ENCODE peak calls at places on chromosomes 6 and 20, in six cellular contexts. Q is fibroblast of lung; Z is activated CD8-positive, alpha-beta T cell treated with anti-CD3 and anti-CD28 coated beads for 36 hours; X is RWPE1; D is lower leg skin; U is GM12865. K is an unnamed sample.

GRCh38 chr6:128259735-128260685 is 260.4 kb downstream of the PTPRK start:
- DNase-seq in Q (peak), Z (no peak), X (no peak), D (no peak), U (peak), K (no peak)

GRCh38 chr6:108872001-108872974 is 24.1 kb downstream of the ARMC2 start:
- DNase-seq in Q (no peak), Z (peak), X (no peak), D (no peak), U (no peak), K (no peak)

GRCh38 chr20:689348-689747 is 13.7 kb upstream of the SCRT2 start:
- DNase-seq in Q (no peak), Z (no peak), X (no peak), D (no peak), U (no peak), K (no peak)

GRCh38 chr6:26501482-26501986 is 1.4 kb downstream of the BTN1A1 start:
- DNase-seq in Q (peak), Z (peak), X (peak), D (peak), U (peak), K (no peak)

GRCh38 chr6:62323818-62324217 is 37.8 kb upstream of the KHDRBS2 start:
- DNase-seq in Q (no peak), Z (no peak), X (no peak), D (no peak), U (no peak), K (no peak)

GRCh38 chr6:79949235-79949634 is 1.9 kb upstream of the ELOVL4 start:
- DNase-seq in Q (peak), Z (peak), X (peak), D (no peak), U (peak), K (peak)

GRCh38 chr6:30769088-30769852 is 24.9 kb upstream of the IER3 start:
- DNase-seq in Q (peak), Z (peak), X (peak), D (no peak), U (peak), K (peak)

GRCh38 chr6:19070520-19070919 is 683.4 kb downstream of the RNF144B start:
- DNase-seq in Q (no peak), Z (no peak), X (no peak), D (no peak), U (no peak), K (no peak)

GRCh38 chr6:167341038-167341613 is 16.2 kb downstream of the TTLL2 start:
- DNase-seq in Q (no peak), Z (no peak), X (no peak), D (no peak), U (no peak), K (no peak)

GRCh38 chr20:47487175-47487917 is 14.3 kb upstream of the NCOA3 start:
- DNase-seq in Q (no peak), Z (peak), X (no peak), D (no peak), U (peak), K (no peak)

GRCh38 chr6:5125152-5126006 is 40.2 kb downstream of the PPP1R3G start:
- DNase-seq in Q (peak), Z (no peak), X (peak), D (peak), U (no peak), K (peak)

GRCh38 chr6:125415921-125416320 is 114.2 kb upstream of the HDDC2 start:
- DNase-seq in Q (peak), Z (no peak), X (no peak), D (no peak), U (no peak), K (peak)

GRCh38 chr20:37513764-37514359 is 7.2 kb upstream of the NNAT start:
- DNase-seq in Q (no peak), Z (no peak), X (no peak), D (peak), U (no peak), K (no peak)

GRCh38 chr6:157713451-157714152 is 109.4 kb upstream of the SNX9 start:
- DNase-seq in Q (no peak), Z (no peak), X (no peak), D (peak), U (no peak), K (no peak)

GRCh38 chr20:35611482-35611881 is 4.1 kb upstream of the SPAG4 start:
- DNase-seq in Q (no peak), Z (no peak), X (no peak), D (no peak), U (peak), K (no peak)

GRCh38 chr20:50821257-50821921 is 26.5 kb downstream of the BCAS4 start:
- DNase-seq in Q (no peak), Z (no peak), X (no peak), D (no peak), U (peak), K (no peak)

GRCh38 chr6:36336779-36337194 is at the start of gene BNIP5:
- DNase-seq in Q (no peak), Z (no peak), X (no peak), D (no peak), U (peak), K (no peak)

GRCh38 chr6:112298021-112298745 is 43.8 kb upstream of the LAMA4 start:
- DNase-seq in Q (peak), Z (no peak), X (peak), D (no peak), U (no peak), K (peak)

GRCh38 chr6:32074996-32075532 is 34.1 kb downstream of the TNXB start:
- DNase-seq in Q (no peak), Z (no peak), X (no peak), D (no peak), U (no peak), K (no peak)

GRCh38 chr6:138346302-138347195 is 31.2 kb upstream of the SMIM28 start:
- DNase-seq in Q (no peak), Z (no peak), X (no peak), D (no peak), U (no peak), K (no peak)

GRCh38 chr20:49913399-49914047 is 1.8 kb downstream of the SPATA2 start:
- DNase-seq in Q (no peak), Z (no peak), X (no peak), D (no peak), U (no peak), K (no peak)

GRCh38 chr6:119043265-119043664 is 35.2 kb downstream of the FAM184A start:
- DNase-seq in Q (no peak), Z (peak), X (no peak), D (no peak), U (no peak), K (no peak)

GRCh38 chr6:107082045-107082444 is 33.3 kb downstream of the BEND3 start:
- DNase-seq in Q (no peak), Z (no peak), X (peak), D (no peak), U (no peak), K (peak)

DNA sequence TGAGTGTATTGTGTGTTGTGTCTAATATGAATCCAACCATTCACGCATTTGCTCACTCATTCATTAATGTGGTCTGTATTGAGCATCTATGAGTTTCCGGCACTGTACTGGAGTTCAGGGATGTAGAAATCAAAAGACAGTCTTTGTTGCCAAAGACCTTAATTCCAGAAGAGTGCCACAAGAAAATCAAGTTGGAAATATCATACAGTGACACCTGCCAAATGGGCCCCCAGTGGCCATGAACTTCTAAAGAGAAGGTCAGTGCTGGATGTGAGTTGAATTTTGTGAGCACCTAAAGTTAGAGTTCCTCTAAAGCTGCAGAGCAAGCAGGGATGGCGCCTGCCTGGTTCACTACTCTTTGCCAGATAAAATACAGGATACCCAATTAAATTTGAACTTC is 175.9 kb downstream of the DOK5 start:
- DNase-seq in Q (no peak), Z (no peak), X (no peak), D (no peak), U (no peak), K (no peak)
- TF ChIP-seq CTCF in Q (no peak), Z (no peak), X (no peak), D (no peak), U (no peak), K (no peak)

GRCh38 chr20:61157301-61157700 is 94.8 kb upstream of the CDH4 start:
- DNase-seq in Q (no peak), Z (no peak), X (no peak), D (peak), U (no peak), K (no peak)

GRCh38 chr20:61163027-61163426 is 89.0 kb upstream of the CDH4 start:
- DNase-seq in Q (no peak), Z (no peak), X (no peak), D (peak), U (no peak), K (no peak)

GRCh38 chr20:61159940-61160688 is 91.9 kb upstream of the CDH4 start:
- DNase-seq in Q (no peak), Z (no peak), X (no peak), D (peak), U (no peak), K (no peak)

GRCh38 chr20:61162506-61162905 is 89.6 kb upstream of the CDH4 start:
- DNase-seq in Q (no peak), Z (no peak), X (no peak), D (peak), U (no peak), K (no peak)

GRCh38 chr20:61161649-61162210 is 90.3 kb upstream of the CDH4 start:
- DNase-seq in Q (peak), Z (no peak), X (no peak), D (peak), U (no peak), K (no peak)
- TF ChIP-seq CTCF in Q (peak), Z (no peak), X (no peak), D (no peak), U (no peak), K (peak)

GRCh38 chr6:163554663-163555062 is 140.1 kb downstream of the QKI start:
- DNase-seq in Q (peak), Z (peak), X (peak), D (peak), U (peak), K (peak)
- TF ChIP-seq CTCF in Q (peak), Z (peak), X (no peak), D (no peak), U (peak), K (peak)

GRCh38 chr20:45080867-45081616 is 19.9 kb downstream of the KCNS1 start:
- DNase-seq in Q (peak), Z (no peak), X (no peak), D (no peak), U (no peak), K (peak)
- TF ChIP-seq CTCF in Q (peak), Z (peak), X (no peak), D (no peak), U (peak), K (peak)

DNA sequence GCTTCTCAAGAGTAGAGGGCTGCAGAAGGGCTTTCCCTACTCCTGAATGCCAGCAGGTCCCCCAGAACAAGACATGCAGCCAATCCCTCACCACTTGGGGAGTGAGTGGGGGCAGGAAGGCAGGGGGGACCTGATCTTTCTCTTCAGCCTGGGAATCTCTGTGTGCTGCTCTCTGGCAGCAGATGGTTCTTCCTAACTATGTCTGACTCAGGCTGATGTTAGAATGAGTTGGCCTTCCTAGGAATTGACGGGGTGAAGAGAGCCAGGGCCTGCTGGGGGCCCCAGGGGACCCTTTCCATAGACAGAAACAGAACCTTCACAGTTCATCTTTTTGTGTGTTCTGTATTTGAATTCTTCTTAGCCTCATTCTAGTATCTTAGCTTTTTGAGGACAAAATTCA is 29.0 kb upstream of the TCP11 start:
- DNase-seq in Q (no peak), Z (no peak), X (no peak), D (peak), U (no peak), K (no peak)
- TF ChIP-seq CTCF in Q (no peak), Z (no peak), X (no peak), D (no peak), U (no peak), K (no peak)

DNA sequence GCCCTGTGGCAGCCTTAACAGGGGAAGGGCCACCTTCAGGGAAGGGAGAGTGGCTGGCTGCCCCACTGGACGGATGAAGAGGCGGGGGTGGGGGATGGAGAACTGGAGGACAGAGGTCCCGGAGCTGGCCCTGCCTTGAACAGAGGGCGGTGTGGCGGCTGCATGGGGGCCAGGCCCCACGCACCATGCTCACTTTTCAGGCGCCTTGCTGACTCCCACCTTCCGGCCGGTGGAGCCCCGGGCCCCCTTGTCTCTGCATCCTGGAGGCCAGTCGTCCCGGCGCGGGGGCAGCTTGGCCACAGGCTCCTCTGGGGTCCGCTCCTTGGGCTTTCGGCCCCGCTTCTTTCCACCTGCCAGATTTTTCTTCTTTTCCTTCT is 3.5 kb upstream of the UCKL1 start:
- DNase-seq in Q (no peak), Z (no peak), X (no peak), D (no peak), U (no peak), K (no peak)
- TF ChIP-seq CTCF in Q (no peak), Z (no peak), X (no peak), D (no peak), U (no peak), K (no peak)

GRCh38 chr6:28898710-28898965 is 25.1 kb downstream of the TRIM27 start:
- DNase-seq in Q (no peak), Z (no peak), X (no peak), D (no peak), U (no peak), K (no peak)
- TF ChIP-seq CTCF in Q (no peak), Z (no peak), X (no peak), D (no peak), U (no peak), K (no peak)

K was measured in MCF 10A.